ENCODE peak calls at places on chromosomes 2 and 18, in eight cellular contexts. M is NCI-H2081, H is fibroblast of mammary gland, P is left ventricle myocardium inferior, N is NCI-H1436, Y is NCI-H774, U is hypothalamus, K is A172. A is an unnamed sample.

GRCh38 chr2:190468814-190469569 is 60.8 kb downstream of the MFSD6 start:
- DNase-seq in M (peak), H (peak), P (peak), N (peak), Y (peak), U (no peak), K (peak), A (no peak)

GRCh38 chr2:66803651-66804050 is 368.7 kb downstream of the MEIS1 start:
- DNase-seq in M (no peak), H (peak), P (no peak), N (no peak), Y (no peak), U (no peak), K (no peak), A (no peak)

GRCh38 chr2:36889782-36890181 is 76.6 kb downstream of the STRN start:
- DNase-seq in M (no peak), H (peak), P (no peak), N (peak), Y (no peak), U (no peak), K (peak), A (no peak)

GRCh38 chr2:218002792-218003191 is at the start of gene TNS1:
- DNase-seq in M (no peak), H (peak), P (peak), N (no peak), Y (no peak), U (no peak), K (no peak), A (peak)

GRCh38 chr2:196233808-196234501 is 62.6 kb upstream of the STK17B start:
- DNase-seq in M (no peak), H (peak), P (no peak), N (no peak), Y (no peak), U (no peak), K (no peak), A (no peak)

GRCh38 chr2:11212645-11213044 is 57.4 kb downstream of the SLC66A3 start:
- DNase-seq in M (no peak), H (peak), P (no peak), N (no peak), Y (no peak), U (no peak), K (no peak), A (no peak)

GRCh38 chr2:203623616-203624015 is 82.8 kb upstream of the CD28 start:
- DNase-seq in M (no peak), H (no peak), P (no peak), N (no peak), Y (no peak), U (no peak), K (peak), A (no peak)

GRCh38 chr2:239285071-239285931 is 115.5 kb downstream of the HDAC4 start:
- DNase-seq in M (no peak), H (no peak), P (peak), N (no peak), Y (no peak), U (no peak), K (no peak), A (no peak)

GRCh38 chr2:6069354-6069753 is 377.2 kb downstream of the SOX11 start:
- DNase-seq in M (peak), H (no peak), P (no peak), N (peak), Y (peak), U (no peak), K (no peak), A (no peak)

GRCh38 chr2:54206596-54206995 is 49.4 kb downstream of the TSPYL6 start:
- DNase-seq in M (peak), H (peak), P (no peak), N (no peak), Y (peak), U (no peak), K (peak), A (no peak)

GRCh38 chr2:156332452-156333273 is at the start of gene NR4A2:
- DNase-seq in M (peak), H (peak), P (peak), N (peak), Y (peak), U (peak), K (peak), A (peak)

GRCh38 chr2:130727286-130727924 is 1.5 kb upstream of the GPR148 start:
- DNase-seq in M (peak), H (peak), P (peak), N (peak), Y (peak), U (peak), K (peak), A (peak)

GRCh38 chr2:108199726-108200125 is 40.0 kb upstream of the SULT1C3 start:
- DNase-seq in M (no peak), H (no peak), P (no peak), N (no peak), Y (no peak), U (no peak), K (peak), A (no peak)

GRCh38 chr2:229176136-229176535 is 95.0 kb downstream of the PID1 start:
- DNase-seq in M (peak), H (no peak), P (no peak), N (no peak), Y (no peak), U (no peak), K (no peak), A (no peak)

GRCh38 chr2:170814551-170815245 is 2.0 kb upstream of the GAD1 start:
- DNase-seq in M (peak), H (no peak), P (no peak), N (no peak), Y (peak), U (no peak), K (no peak), A (peak)

GRCh38 chr2:170817247-170817998 is 736 bp downstream of the GAD1 start:
- DNase-seq in M (peak), H (peak), P (no peak), N (peak), Y (peak), U (no peak), K (peak), A (peak)

GRCh38 chr2:76283355-76283754 is 572.6 kb upstream of the GCFC2 start:
- DNase-seq in M (no peak), H (no peak), P (no peak), N (no peak), Y (no peak), U (no peak), K (no peak), A (no peak)

GRCh38 chr18:13621446-13621849 is 104.9 kb downstream of the FAM210A start:
- DNase-seq in M (no peak), H (no peak), P (no peak), N (no peak), Y (no peak), U (no peak), K (no peak), A (no peak)

GRCh38 chr18:10378688-10379465 is 75.6 kb upstream of the APCDD1 start:
- DNase-seq in M (no peak), H (peak), P (no peak), N (no peak), Y (no peak), U (no peak), K (no peak), A (no peak)

A was measured in nephron progenitor cell.